ENCODE peak calls at places on chromosome 6, in five cellular contexts. One of them, this sample, is unnamed.

GRCh38 chr6:15386756-15387112 is 140.9 kb downstream of the JARID2 start:
- DNase-seq in heart right ventricle: no peak
- DNase-seq in Calu3: no peak
- DNase-seq in retinal pigment epithelial cell: no peak
- DNase-seq in B cell: no peak
- DNase-seq in this sample: no peak

GRCh38 chr6:42279966-42280629 is 62.4 kb upstream of the MRPS10 start:
- DNase-seq in B cell: no peak
- DNase-seq in retinal pigment epithelial cell: no peak
- DNase-seq in heart right ventricle: peak; percentile 59
- DNase-seq in Calu3: no peak
- DNase-seq in this sample: no peak

GRCh38 chr6:18386302-18386976 is 711 bp upstream of the RNF144B start:
- DNase-seq in retinal pigment epithelial cell: no peak
- DNase-seq in heart right ventricle: peak; percentile 36
- DNase-seq in Calu3: no peak
- DNase-seq in B cell: no peak
- DNase-seq in this sample: no peak

GRCh38 chr6:116287668-116288282 is 8.0 kb upstream of the TSPYL1 start:
- DNase-seq in Calu3: no peak
- DNase-seq in B cell: no peak
- DNase-seq in heart right ventricle: no peak
- DNase-seq in retinal pigment epithelial cell: no peak
- DNase-seq in this sample: no peak

GRCh38 chr6:152680151-152680550 is 17.5 kb upstream of the MYCT1 start:
- DNase-seq in B cell: no peak
- DNase-seq in heart right ventricle: no peak
- DNase-seq in retinal pigment epithelial cell: no peak
- DNase-seq in Calu3: no peak
- DNase-seq in this sample: no peak

GRCh38 chr6:82773061-82773717 is 292.5 kb downstream of the UBE3D start:
- DNase-seq in heart right ventricle: no peak
- DNase-seq in retinal pigment epithelial cell: no peak
- DNase-seq in B cell: no peak
- DNase-seq in Calu3: no peak
- DNase-seq in this sample: no peak

GRCh38 chr6:161103475-161103874 is 111.9 kb downstream of the MAP3K4 start:
- DNase-seq in retinal pigment epithelial cell: no peak
- DNase-seq in B cell: no peak
- DNase-seq in heart right ventricle: no peak
- DNase-seq in Calu3: no peak
- DNase-seq in this sample: no peak

GRCh38 chr6:27651371-27651732 is 178.4 kb upstream of the ZNF184 start:
- DNase-seq in heart right ventricle: no peak
- DNase-seq in B cell: no peak
- DNase-seq in retinal pigment epithelial cell: no peak
- DNase-seq in Calu3: peak; percentile 45
- DNase-seq in this sample: no peak

GRCh38 chr6:5365430-5366195 is 104.3 kb downstream of the FARS2 start:
- DNase-seq in Calu3: peak; percentile 3
- DNase-seq in heart right ventricle: no peak
- DNase-seq in retinal pigment epithelial cell: no peak
- DNase-seq in B cell: no peak
- DNase-seq in this sample: no peak

GRCh38 chr6:3315068-3315467 is 56.3 kb downstream of the PSMG4 start:
- DNase-seq in retinal pigment epithelial cell: no peak
- DNase-seq in heart right ventricle: no peak
- DNase-seq in B cell: no peak
- DNase-seq in Calu3: no peak
- DNase-seq in this sample: no peak

GRCh38 chr6:37816599-37817375 is 2.7 kb upstream of the ZFAND3 start:
- DNase-seq in retinal pigment epithelial cell: no peak
- DNase-seq in Calu3: no peak
- DNase-seq in heart right ventricle: no peak
- DNase-seq in B cell: no peak
- DNase-seq in this sample: no peak

GRCh38 chr6:19142236-19142635 is 694.9 kb upstream of the ID4 start:
- DNase-seq in Calu3: no peak
- DNase-seq in retinal pigment epithelial cell: no peak
- DNase-seq in heart right ventricle: no peak
- DNase-seq in B cell: no peak
- DNase-seq in this sample: no peak

GRCh38 chr6:100924574-100924973 is 43.4 kb upstream of the ASCC3 start:
- DNase-seq in heart right ventricle: no peak
- DNase-seq in Calu3: no peak
- DNase-seq in B cell: no peak
- DNase-seq in retinal pigment epithelial cell: no peak
- DNase-seq in this sample: no peak

GRCh38 chr6:78670802-78671201 is 196.5 kb upstream of the IRAK1BP1 start:
- DNase-seq in Calu3: no peak
- DNase-seq in heart right ventricle: no peak
- DNase-seq in retinal pigment epithelial cell: no peak
- DNase-seq in B cell: no peak
- DNase-seq in this sample: no peak

GRCh38 chr6:144574796-144575195 is 289.7 kb downstream of the UTRN start:
- DNase-seq in heart right ventricle: no peak
- DNase-seq in retinal pigment epithelial cell: no peak
- DNase-seq in B cell: no peak
- DNase-seq in Calu3: no peak
- DNase-seq in this sample: no peak

GRCh38 chr6:101537917-101538316 is 144.4 kb downstream of the GRIK2 start:
- DNase-seq in retinal pigment epithelial cell: no peak
- DNase-seq in heart right ventricle: no peak
- DNase-seq in Calu3: no peak
- DNase-seq in B cell: no peak
- DNase-seq in this sample: no peak

GRCh38 chr6:34462561-34462971 is 3.3 kb upstream of the PACSIN1 start:
- DNase-seq in heart right ventricle: peak; percentile 60
- DNase-seq in B cell: no peak
- DNase-seq in Calu3: peak; percentile 80
- DNase-seq in retinal pigment epithelial cell: no peak
- DNase-seq in this sample: no peak

GRCh38 chr6:137271245-137272183 is 52.3 kb upstream of the IFNGR1 start:
- DNase-seq in Calu3: no peak
- DNase-seq in retinal pigment epithelial cell: no peak
- DNase-seq in B cell: no peak
- DNase-seq in heart right ventricle: no peak
- DNase-seq in this sample: peak; percentile 25

GRCh38 chr6:113995632-113996031 is 24.7 kb upstream of the HDAC2 start:
- DNase-seq in heart right ventricle: peak; percentile 26
- DNase-seq in retinal pigment epithelial cell: peak; percentile 76
- DNase-seq in Calu3: no peak
- DNase-seq in B cell: no peak
- DNase-seq in this sample: no peak

GRCh38 chr6:26472549-26473245 is 14.9 kb downstream of the BTN2A1 start:
- DNase-seq in B cell: no peak
- DNase-seq in retinal pigment epithelial cell: no peak
- DNase-seq in heart right ventricle: no peak
- DNase-seq in Calu3: no peak
- DNase-seq in this sample: no peak

GRCh38 chr6:138405816-138406403 is 1.9 kb downstream of the HEBP2 start:
- DNase-seq in B cell: no peak
- DNase-seq in Calu3: no peak
- DNase-seq in heart right ventricle: no peak
- DNase-seq in retinal pigment epithelial cell: no peak
- DNase-seq in this sample: no peak

DNA sequence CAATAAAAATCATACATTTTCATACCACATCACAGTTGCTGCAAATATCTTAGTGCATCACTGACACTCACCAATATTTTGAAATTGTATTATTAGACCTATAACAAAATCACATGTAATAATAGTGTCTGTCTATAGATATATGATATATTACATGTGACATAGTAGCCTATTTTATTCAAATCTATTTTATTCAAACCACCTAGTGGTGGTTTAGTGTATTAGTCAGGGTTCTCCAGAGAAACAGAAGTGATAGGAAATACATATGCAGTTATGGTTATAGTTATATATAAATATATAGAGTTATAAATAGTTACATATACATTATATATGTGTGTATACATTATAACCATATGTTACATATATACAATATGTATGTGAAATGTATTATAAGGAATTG is 366.5 kb upstream of the ARID1B start:
- DNase-seq in retinal pigment epithelial cell: no peak
- DNase-seq in heart right ventricle: no peak
- DNase-seq in Calu3: no peak
- DNase-seq in B cell: no peak
- DNase-seq in this sample: no peak
- TF ChIP-seq CTCF in retinal pigment epithelial cell: peak; percentile 30
- TF ChIP-seq CTCF in heart right ventricle: no peak
- TF ChIP-seq CTCF in Calu3: no peak
- TF ChIP-seq CTCF in B cell: peak; percentile 54
- TF ChIP-seq CTCF in this sample: no peak

GRCh38 chr6:166330612-166331011 is 11.7 kb downstream of the SFT2D1 start:
- DNase-seq in retinal pigment epithelial cell: no peak
- DNase-seq in heart right ventricle: peak; percentile 67
- DNase-seq in Calu3: peak; percentile 60
- DNase-seq in B cell: no peak
- DNase-seq in this sample: no peak
- TF ChIP-seq CTCF in retinal pigment epithelial cell: peak; percentile 38
- TF ChIP-seq CTCF in heart right ventricle: peak; percentile 24
- TF ChIP-seq CTCF in Calu3: no peak
- TF ChIP-seq CTCF in B cell: no peak
- TF ChIP-seq CTCF in this sample: no peak

GRCh38 chr6:142945446-142946180 is 637 bp upstream of the HIVEP2 start:
- DNase-seq in Calu3: peak; percentile 44
- DNase-seq in retinal pigment epithelial cell: no peak
- DNase-seq in B cell: peak; percentile 81
- DNase-seq in heart right ventricle: peak; percentile 64
- DNase-seq in this sample: peak; percentile 62

GRCh38 chr6:142946181-142946923 is 1.4 kb upstream of the HIVEP2 start:
- DNase-seq in retinal pigment epithelial cell: peak; percentile 94
- DNase-seq in B cell: peak; percentile 90
- DNase-seq in heart right ventricle: peak; percentile 97
- DNase-seq in Calu3: peak; percentile 94
- DNase-seq in this sample: peak; percentile 83

GRCh38 chr6:142945071-142945445 is at the start of gene HIVEP2:
- DNase-seq in heart right ventricle: peak; percentile 85
- DNase-seq in Calu3: peak; percentile 87
- DNase-seq in B cell: peak; percentile 81
- DNase-seq in retinal pigment epithelial cell: peak; percentile 74
- DNase-seq in this sample: peak; percentile 71

GRCh38 chr6:142947702-142948480 is 2.9 kb upstream of the HIVEP2 start:
- DNase-seq in B cell: no peak
- DNase-seq in Calu3: no peak
- DNase-seq in heart right ventricle: no peak
- DNase-seq in retinal pigment epithelial cell: no peak
- DNase-seq in this sample: peak; percentile 58

GRCh38 chr6:142946924-142947701 is 2.1 kb upstream of the HIVEP2 start:
- DNase-seq in B cell: peak; percentile 91
- DNase-seq in retinal pigment epithelial cell: peak; percentile 72
- DNase-seq in Calu3: peak; percentile 79
- DNase-seq in heart right ventricle: peak; percentile 86
- DNase-seq in this sample: peak; percentile 84
- TF ChIP-seq CTCF in B cell: no peak
- TF ChIP-seq CTCF in retinal pigment epithelial cell: no peak
- TF ChIP-seq CTCF in Calu3: no peak
- TF ChIP-seq CTCF in heart right ventricle: no peak
- TF ChIP-seq CTCF in this sample: no peak

GRCh38 chr6:22880686-22881433 is 311.5 kb downstream of the HDGFL1 start:
- DNase-seq in B cell: no peak
- DNase-seq in Calu3: peak; percentile 51
- DNase-seq in retinal pigment epithelial cell: peak; percentile 97
- DNase-seq in heart right ventricle: no peak
- DNase-seq in this sample: no peak

GRCh38 chr6:22875845-22876244 is 306.5 kb downstream of the HDGFL1 start:
- DNase-seq in B cell: no peak
- DNase-seq in retinal pigment epithelial cell: no peak
- DNase-seq in heart right ventricle: no peak
- DNase-seq in Calu3: no peak
- DNase-seq in this sample: no peak

GRCh38 chr6:22882581-22882980 is 313.2 kb downstream of the HDGFL1 start:
- DNase-seq in Calu3: no peak
- DNase-seq in heart right ventricle: no peak
- DNase-seq in retinal pigment epithelial cell: no peak
- DNase-seq in B cell: no peak
- DNase-seq in this sample: no peak

GRCh38 chr6:22877946-22878705 is 308.8 kb downstream of the HDGFL1 start:
- DNase-seq in heart right ventricle: no peak
- DNase-seq in B cell: no peak
- DNase-seq in Calu3: no peak
- DNase-seq in retinal pigment epithelial cell: peak; percentile 62
- DNase-seq in this sample: no peak

DNA sequence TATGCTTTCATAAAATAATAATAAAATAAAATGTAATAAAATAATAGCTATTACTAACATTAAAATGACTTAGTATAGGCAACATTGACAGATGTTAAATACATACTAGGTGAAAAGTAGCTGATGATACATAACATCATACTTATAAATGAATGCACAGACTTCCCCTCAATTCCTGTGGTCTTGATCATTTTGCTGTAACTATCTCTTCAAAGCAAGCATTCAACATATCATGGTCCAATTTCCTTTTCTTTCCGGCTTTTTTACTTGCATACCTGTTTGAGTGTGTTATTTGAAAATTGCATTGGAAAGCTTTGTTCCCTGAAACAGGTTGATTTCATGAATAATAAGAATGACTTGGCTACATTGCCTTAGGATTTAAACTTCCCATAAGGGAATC is 309.3 kb downstream of the HDGFL1 start:
- DNase-seq in Calu3: no peak
- DNase-seq in heart right ventricle: no peak
- DNase-seq in B cell: no peak
- DNase-seq in retinal pigment epithelial cell: no peak
- DNase-seq in this sample: no peak
- TF ChIP-seq CTCF in Calu3: no peak
- TF ChIP-seq CTCF in heart right ventricle: no peak
- TF ChIP-seq CTCF in B cell: no peak
- TF ChIP-seq CTCF in retinal pigment epithelial cell: no peak
- TF ChIP-seq CTCF in this sample: no peak

GRCh38 chr6:46302816-46303215 is 132.0 kb upstream of the ENPP5 start:
- DNase-seq in heart right ventricle: no peak
- DNase-seq in Calu3: no peak
- DNase-seq in retinal pigment epithelial cell: no peak
- DNase-seq in B cell: no peak
- DNase-seq in this sample: no peak
- TF ChIP-seq CTCF in heart right ventricle: no peak
- TF ChIP-seq CTCF in Calu3: no peak
- TF ChIP-seq CTCF in retinal pigment epithelial cell: no peak
- TF ChIP-seq CTCF in B cell: no peak
- TF ChIP-seq CTCF in this sample: no peak

GRCh38 chr6:108546079-108547049 is 14.4 kb upstream of the FOXO3 start:
- DNase-seq in B cell: no peak
- DNase-seq in heart right ventricle: no peak
- DNase-seq in Calu3: no peak
- DNase-seq in retinal pigment epithelial cell: no peak
- DNase-seq in this sample: no peak
- TF ChIP-seq CTCF in B cell: no peak
- TF ChIP-seq CTCF in heart right ventricle: no peak
- TF ChIP-seq CTCF in Calu3: no peak
- TF ChIP-seq CTCF in retinal pigment epithelial cell: no peak
- TF ChIP-seq CTCF in this sample: no peak

This sample was measured in GM13976.